ENCODE peak calls at places on chromosomes 13 and 19, in six cellular contexts. S is GM20000, Z is upper lobe of left lung, W is heart left ventricle, O is ascending aorta, L is foreskin fibroblast. A is an unnamed sample.

GRCh38 chr13:97621631-97622030 is 187.7 kb downstream of the RAP2A start:
- DNase-seq in W (no peak), O (no peak), Z (no peak), L (no peak), S (no peak), A (no peak)

GRCh38 chr13:95115525-95115924 is 185.7 kb downstream of the ABCC4 start:
- DNase-seq in L (no peak), S (no peak), W (no peak), Z (peak; percentile 73), O (no peak), A (no peak)

GRCh38 chr13:94178625-94179244 is 300.7 kb downstream of the DCT start:
- DNase-seq in W (no peak), S (no peak), L (no peak), O (no peak), Z (no peak), A (no peak)

GRCh38 chr19:879711-880438 is 13.1 kb downstream of the MED16 start:
- DNase-seq in S (no peak), W (no peak), O (no peak), Z (no peak), L (no peak), A (no peak)

GRCh38 chr19:2330632-2331284 is 2.3 kb downstream of the SPPL2B start:
- DNase-seq in W (no peak), O (no peak), L (no peak), Z (no peak), S (no peak), A (no peak)

GRCh38 chr13:28750187-28751045 is 31.6 kb upstream of the SLC46A3 start:
- DNase-seq in O (no peak), W (no peak), L (peak; percentile 12), S (no peak), Z (no peak), A (no peak)

GRCh38 chr13:47708386-47708785 is 292.7 kb downstream of the SUCLA2 start:
- DNase-seq in O (no peak), W (no peak), L (peak; percentile 33), Z (no peak), S (no peak), A (no peak)

GRCh38 chr13:29162638-29163037 is 342.5 kb downstream of the MTUS2 start:
- DNase-seq in W (no peak), O (no peak), L (peak; percentile 9), Z (no peak), S (no peak), A (no peak)

GRCh38 chr19:45643024-45643926 is 4.1 kb upstream of the EML2 start:
- DNase-seq in S (peak; percentile 90), L (peak; percentile 48), W (peak; percentile 93), Z (peak; percentile 85), O (peak; percentile 89), A (peak; percentile 93)

GRCh38 chr19:2775556-2776430 is 7.3 kb downstream of the SGTA start:
- DNase-seq in L (peak; percentile 24), S (peak; percentile 77), W (no peak), Z (peak; percentile 64), O (peak; percentile 82), A (no peak)

GRCh38 chr13:33519561-33520479 is 234.3 kb upstream of the STARD13 start:
- DNase-seq in Z (no peak), L (peak; percentile 73), S (no peak), O (no peak), W (no peak), A (no peak)

GRCh38 chr19:42928896-42929295 is 8.1 kb downstream of the PSG7 start:
- DNase-seq in Z (no peak), S (no peak), O (no peak), L (no peak), W (no peak), A (peak; percentile 25)

GRCh38 chr19:50759886-50760285 is 10.4 kb upstream of the GPR32 start:
- DNase-seq in O (no peak), Z (no peak), W (no peak), L (peak; percentile 6), S (no peak), A (no peak)

GRCh38 chr19:54577334-54577733 is 3.7 kb downstream of the LILRA2 start:
- DNase-seq in S (no peak), O (no peak), Z (no peak), L (no peak), W (no peak), A (no peak)

GRCh38 chr19:39401549-39402416 is 4.9 kb upstream of the ZFP36 start:
- DNase-seq in O (peak; percentile 89), W (peak; percentile 76), L (peak; percentile 59), Z (peak; percentile 85), S (peak; percentile 67), A (no peak)

GRCh38 chr19:48445606-48446481 is at the start of gene GRWD1:
- DNase-seq in O (peak; percentile 96), Z (peak; percentile 94), W (peak; percentile 88), L (peak; percentile 93), S (peak; percentile 97), A (peak; percentile 88)
- TF ChIP-seq CTCF in O (no peak), Z (no peak), W (no peak), L (no peak), S (no peak), A (no peak)

GRCh38 chr13:51385114-51385513 is 45.6 kb downstream of the SERPINE3 start:
- DNase-seq in W (no peak), O (no peak), S (no peak), L (no peak), Z (no peak), A (no peak)

DNA sequence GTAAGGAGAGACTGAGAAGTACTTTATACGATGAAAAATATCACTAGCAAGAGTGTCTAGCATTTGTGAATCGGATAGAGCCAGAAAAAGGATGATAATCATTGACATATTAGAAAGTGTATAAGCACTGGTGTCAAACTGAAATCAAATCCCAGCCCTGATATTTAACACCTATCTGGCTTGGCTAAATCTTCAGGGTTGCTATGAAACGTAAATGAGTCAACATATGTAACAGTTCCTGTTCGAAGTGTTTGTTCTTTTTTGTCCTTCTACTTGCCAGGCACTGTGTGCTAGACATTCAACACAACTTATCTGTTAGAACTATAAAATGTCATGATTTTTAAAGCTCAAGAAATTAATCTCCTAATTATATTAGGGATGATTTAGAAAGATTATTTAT is 40.8 kb downstream of the SERPINE3 start:
- DNase-seq in W (no peak), S (no peak), L (no peak), O (no peak), Z (no peak), A (no peak)
- TF ChIP-seq CTCF in W (no peak), S (no peak), L (no peak), O (no peak), Z (no peak), A (no peak)

DNA sequence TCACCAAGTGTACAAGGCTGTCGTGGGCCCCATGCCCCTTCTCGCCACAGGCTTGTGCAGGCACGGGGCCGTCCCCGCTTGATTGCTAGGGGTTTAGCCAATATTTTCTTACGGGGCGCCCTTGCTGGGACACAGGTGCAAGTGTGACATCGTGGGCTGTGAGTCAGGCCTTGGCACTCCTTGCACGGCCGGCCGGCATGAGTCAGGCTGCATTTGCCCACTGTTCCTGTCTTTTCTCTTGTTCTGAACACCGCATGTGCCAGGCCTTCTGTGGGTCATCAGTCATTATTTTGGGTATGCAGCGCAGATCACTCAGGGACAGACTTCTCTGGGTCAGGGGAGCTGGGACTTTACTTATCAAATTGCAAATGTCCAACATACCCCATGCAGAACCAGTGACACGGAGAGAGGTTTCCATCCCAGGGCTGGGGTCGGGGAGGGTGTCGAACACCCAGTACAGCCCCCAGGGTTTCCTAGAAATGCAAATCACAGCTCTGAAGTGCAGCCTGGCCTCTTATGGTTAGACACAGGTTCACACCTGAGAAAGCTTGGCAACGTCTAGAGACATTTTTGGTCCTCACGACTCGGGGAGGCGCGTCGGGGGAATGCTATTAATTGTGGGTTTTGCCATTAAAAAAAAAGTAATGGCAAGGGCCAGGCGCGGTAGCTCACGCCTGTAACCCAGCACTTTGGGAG is 22.5 kb upstream of the KLF2 start:
- DNase-seq in O (no peak), L (no peak), Z (no peak), W (no peak), S (no peak), A (no peak)
- TF ChIP-seq CTCF in O (no peak), L (no peak), Z (no peak), W (no peak), S (no peak), A (no peak)

GRCh38 chr13:87078947-87079795 is 592.0 kb upstream of the SLITRK5 start:
- DNase-seq in L (no peak), S (no peak), Z (no peak), W (no peak), O (no peak), A (no peak)
- TF ChIP-seq CTCF in L (no peak), S (no peak), Z (no peak), W (no peak), O (no peak), A (no peak)

DNA sequence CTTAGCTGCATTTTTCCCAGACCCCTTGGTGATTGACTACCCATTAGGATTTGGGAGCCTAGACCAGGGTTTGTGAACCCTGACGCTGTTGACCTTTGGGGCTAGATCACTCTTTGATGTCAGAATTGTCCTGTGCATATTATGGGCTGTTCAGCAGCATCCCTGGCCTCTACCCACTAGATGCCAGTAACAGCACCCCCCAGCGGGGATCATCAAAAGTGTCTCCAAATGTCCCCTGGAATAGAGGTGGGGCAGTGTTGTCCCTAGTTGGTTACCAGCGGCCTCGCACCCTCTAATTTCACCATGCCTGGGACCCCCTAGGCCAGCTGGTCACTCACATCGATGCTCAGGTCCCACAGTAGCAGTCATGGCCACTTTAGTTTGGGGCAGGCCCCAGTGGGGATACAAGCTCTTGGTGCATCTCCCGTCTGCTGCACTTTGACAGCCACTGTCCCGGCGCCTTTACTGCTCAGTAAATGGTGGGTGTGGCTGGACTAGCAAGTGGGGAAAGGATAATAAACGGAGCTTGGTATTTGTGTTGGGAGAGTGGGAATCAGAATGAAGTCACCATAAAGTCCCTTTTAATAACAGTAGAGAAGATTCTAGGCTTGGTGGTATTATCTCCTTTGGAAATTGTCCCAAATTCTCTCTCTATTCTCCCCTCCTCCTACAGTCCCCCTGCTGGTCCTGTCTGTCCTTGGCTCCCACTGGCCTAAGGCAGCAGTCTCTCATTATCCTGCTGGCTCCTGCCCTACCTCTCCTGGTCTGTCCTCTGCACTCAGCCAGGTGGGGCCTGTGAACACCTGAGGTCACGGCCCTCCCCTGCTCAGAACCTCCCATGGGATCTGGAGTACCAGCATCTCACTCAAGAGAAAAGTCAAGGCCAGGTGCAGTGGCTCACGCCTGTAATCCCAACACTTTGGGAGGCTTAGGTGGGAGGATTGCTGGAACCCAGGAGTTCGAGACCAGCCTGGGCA is 80.6 kb downstream of the SIPA1L3 start:
- DNase-seq in S (no peak), O (no peak), W (peak; percentile 6), L (no peak), Z (no peak), A (no peak)
- TF ChIP-seq CTCF in S (no peak), O (no peak), W (no peak), L (no peak), Z (no peak), A (peak; percentile 46)

GRCh38 chr19:41701401-41702075 is 6.9 kb upstream of the CEACAM5 start:
- DNase-seq in L (no peak), Z (peak; percentile 23), W (peak; percentile 17), S (no peak), O (peak; percentile 35), A (peak; percentile 36)
- TF ChIP-seq CTCF in L (no peak), Z (no peak), W (no peak), S (peak; percentile 25), O (no peak), A (no peak)

A was measured in type B pancreatic cell.